ENCODE peak calls at places on chromosomes 5 and 9, in four cellular contexts. C, K, Y and V are unnamed samples.

GRCh38 chr9:37752646-37753488 is 738 bp upstream of the TRMT10B start:
- DNase-seq in C (no peak), K (no peak), Y (no peak), V (no peak)

GRCh38 chr5:149278811-149279210 is 7.2 kb downstream of the AFAP1L1 start:
- DNase-seq in C (no peak), K (no peak), Y (no peak), V (no peak)

GRCh38 chr9:88173378-88173999 is 35.2 kb upstream of the SPATA31C2 start:
- DNase-seq in C (peak), K (peak), Y (peak), V (peak)

GRCh38 chr5:96336351-96336985 is 96.6 kb downstream of the PCSK1 start:
- DNase-seq in C (peak), K (peak), Y (peak), V (peak)

GRCh38 chr5:56019306-56020272 is 24.8 kb upstream of the IL6ST start:
- DNase-seq in C (no peak), K (peak), Y (no peak), V (peak)

GRCh38 chr9:131500377-131500776 is 2.3 kb upstream of the POMT1 start:
- DNase-seq in C (no peak), K (no peak), Y (no peak), V (no peak)

GRCh38 chr5:61069150-61069549 is 93.1 kb downstream of the SMIM15 start:
- DNase-seq in C (no peak), K (no peak), Y (no peak), V (no peak)

GRCh38 chr5:7848296-7848695 is 2.6 kb downstream of the CFAP90 start:
- DNase-seq in C (no peak), K (no peak), Y (no peak), V (no peak)

GRCh38 chr5:73103885-73104284 is 16.5 kb upstream of the TMEM171 start:
- DNase-seq in C (no peak), K (no peak), Y (no peak), V (no peak)

GRCh38 chr9:93466416-93467061 is 13.2 kb upstream of the FAM120AOS start:
- DNase-seq in C (no peak), K (no peak), Y (no peak), V (no peak)

GRCh38 chr5:154521756-154522155 is 43.7 kb upstream of the HAND1 start:
- DNase-seq in C (no peak), K (no peak), Y (no peak), V (no peak)

GRCh38 chr5:172114875-172115422 is 73.1 kb downstream of the STK10 start:
- DNase-seq in C (no peak), K (no peak), Y (no peak), V (no peak)

GRCh38 chr5:80957031-80957761 is 3.0 kb upstream of the RASGRF2 start:
- DNase-seq in C (no peak), K (no peak), Y (peak), V (no peak)

GRCh38 chr9:89179535-89179919 is 909 bp upstream of the SHC3 start:
- DNase-seq in C (no peak), K (peak), Y (no peak), V (peak)